ENCODE peak calls at places on chromosomes 7 and 10, in ten cellular contexts. E is glutamatergic neuron; F is pancreas; L is fibroblast of pulmonary artery; A is natural killer cell; W is CD8-positive, alpha-beta T cell; X is chondrocyte; U is AG09319; Y is body of pancreas; C is astrocyte of the spinal cord. K is an unnamed sample.

GRCh38 chr10:104527013-104527412 is 114.1 kb upstream of the SORCS3 start:
- DNase-seq in E (no peak), F (no peak), L (no peak), A (no peak), W (no peak), X (no peak), U (no peak), Y (no peak), C (no peak), K (no peak)

GRCh38 chr10:62992145-62992721 is 140.9 kb upstream of the NRBF2 start:
- DNase-seq in E (no peak), F (no peak), L (peak), A (no peak), W (no peak), X (no peak), U (no peak), Y (no peak), C (peak), K (no peak)

GRCh38 chr10:73771722-73772279 is 10.0 kb upstream of the CHCHD1 start:
- DNase-seq in E (peak), F (no peak), L (peak), A (no peak), W (peak), X (no peak), U (peak), Y (peak), C (no peak), K (no peak)

GRCh38 chr7:115306541-115306940 is 384.6 kb downstream of the MDFIC start:
- DNase-seq in E (no peak), F (no peak), L (no peak), A (no peak), W (no peak), X (no peak), U (no peak), Y (no peak), C (no peak), K (no peak)

GRCh38 chr10:28975891-28976471 is 298.7 kb downstream of the BAMBI start:
- DNase-seq in E (no peak), F (no peak), L (peak), A (no peak), W (no peak), X (no peak), U (no peak), Y (no peak), C (peak), K (no peak)

GRCh38 chr7:118185163-118185860 is 1.3 kb downstream of the LSM8 start:
- DNase-seq in E (no peak), F (no peak), L (peak), A (no peak), W (no peak), X (no peak), U (peak), Y (no peak), C (peak), K (no peak)

GRCh38 chr7:102860351-102860811 is 52.4 kb upstream of the LRRC17 start:
- DNase-seq in E (no peak), F (no peak), L (peak), A (no peak), W (no peak), X (no peak), U (peak), Y (no peak), C (peak), K (no peak)

GRCh38 chr7:143514995-143515735 is 37.5 kb downstream of the TAS2R41 start:
- DNase-seq in E (no peak), F (no peak), L (no peak), A (no peak), W (no peak), X (no peak), U (no peak), Y (no peak), C (peak), K (no peak)

GRCh38 chr10:71939861-71940474 is 24.2 kb upstream of the CHST3 start:
- DNase-seq in E (no peak), F (no peak), L (no peak), A (no peak), W (no peak), X (no peak), U (no peak), Y (no peak), C (no peak), K (no peak)

GRCh38 chr7:24933298-24933697 is 46.7 kb downstream of the OSBPL3 start:
- DNase-seq in E (no peak), F (no peak), L (no peak), A (no peak), W (no peak), X (no peak), U (no peak), Y (no peak), C (no peak), K (no peak)

GRCh38 chr7:117818241-117818640 is 55.0 kb downstream of the CTTNBP2 start:
- DNase-seq in E (no peak), F (no peak), L (no peak), A (no peak), W (no peak), X (no peak), U (no peak), Y (no peak), C (no peak), K (no peak)

GRCh38 chr10:62456611-62457101 is 82.5 kb downstream of the ZNF365 start:
- DNase-seq in E (no peak), F (no peak), L (no peak), A (no peak), W (no peak), X (no peak), U (peak), Y (no peak), C (no peak), K (no peak)

DNA sequence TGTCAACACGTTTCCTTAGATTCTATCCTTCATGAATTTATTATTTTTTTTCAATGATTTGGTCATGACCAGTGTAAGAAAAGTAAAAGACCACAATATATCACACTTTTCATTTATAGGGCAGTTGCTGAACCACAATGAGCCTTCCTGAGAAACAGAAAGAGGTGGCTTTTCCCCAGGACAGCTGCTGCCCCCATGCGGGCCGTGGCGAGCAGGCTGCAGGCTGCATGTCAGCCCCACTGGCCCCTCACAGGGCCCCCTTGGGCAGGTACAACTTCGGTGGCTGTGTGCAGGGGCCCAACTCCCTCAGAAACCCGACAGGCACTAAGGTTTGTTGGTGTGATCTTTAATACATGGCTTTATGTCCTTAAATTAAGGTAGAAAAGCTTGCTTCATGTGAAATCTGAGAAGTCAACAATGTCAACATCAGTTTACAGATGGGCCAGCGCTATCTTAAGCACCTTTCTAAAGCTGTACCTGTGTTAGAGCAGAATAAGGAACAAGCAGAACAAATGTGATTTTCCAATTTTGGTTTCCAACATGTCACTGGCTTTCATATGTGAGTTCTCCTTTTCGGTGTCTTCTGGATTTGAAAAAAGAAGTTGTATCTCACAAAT is 10.6 kb downstream of the BEND7 start:
- DNase-seq in E (peak), F (no peak), L (peak), A (no peak), W (no peak), X (no peak), U (no peak), Y (no peak), C (peak), K (no peak)
- TF ChIP-seq CTCF in E (no peak), F (no peak), L (peak), A (no peak), W (no peak), X (peak), U (no peak), Y (no peak), C (peak), K (no peak)

GRCh38 chr7:44291733-44292395 is 33.5 kb downstream of the CAMK2B start:
- DNase-seq in E (no peak), F (no peak), L (peak), A (no peak), W (no peak), X (no peak), U (no peak), Y (no peak), C (no peak), K (no peak)

GRCh38 chr7:44292418-44292817 is 33.0 kb downstream of the CAMK2B start:
- DNase-seq in E (no peak), F (no peak), L (no peak), A (no peak), W (no peak), X (no peak), U (no peak), Y (no peak), C (no peak), K (no peak)

GRCh38 chr7:44289341-44290249 is 35.8 kb downstream of the CAMK2B start:
- DNase-seq in E (no peak), F (peak), L (peak), A (peak), W (no peak), X (peak), U (no peak), Y (peak), C (no peak), K (no peak)

GRCh38 chr7:44290250-44290616 is 35.2 kb downstream of the CAMK2B start:
- DNase-seq in E (no peak), F (no peak), L (no peak), A (no peak), W (no peak), X (peak), U (no peak), Y (peak), C (no peak), K (no peak)

DNA sequence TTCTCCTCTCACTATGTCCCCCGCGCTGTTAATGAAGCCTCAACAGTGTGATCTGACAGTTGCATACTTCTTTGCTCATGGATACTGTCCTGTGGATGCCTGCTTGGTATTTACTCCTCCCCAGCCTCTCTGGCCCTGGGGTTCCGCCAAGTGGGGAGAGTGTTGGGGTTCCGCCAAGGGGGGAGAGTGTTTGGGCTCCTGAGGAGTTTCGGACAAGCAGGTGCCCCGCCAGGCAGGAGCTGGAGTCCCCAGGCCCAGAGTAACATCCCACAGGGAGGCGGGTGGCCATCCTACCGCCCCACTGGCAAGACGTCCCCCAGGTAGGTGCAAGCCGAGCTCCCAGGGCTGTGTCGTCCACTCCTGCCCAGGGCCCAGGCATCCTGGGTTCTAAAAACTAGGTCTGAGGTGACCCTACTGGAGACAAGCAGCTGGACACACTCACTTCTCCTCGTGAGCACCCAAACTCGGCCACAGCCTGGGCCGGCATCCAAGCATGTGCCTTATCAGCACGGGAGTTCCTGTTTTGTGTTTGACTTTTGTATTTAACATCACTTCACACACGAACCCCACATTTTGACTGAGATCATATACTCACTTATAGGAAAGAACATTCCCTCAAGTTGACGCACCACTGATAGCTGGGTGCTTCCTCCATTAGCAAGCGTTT is 34.2 kb downstream of the CAMK2B start:
- DNase-seq in E (no peak), F (peak), L (peak), A (peak), W (no peak), X (peak), U (no peak), Y (peak), C (peak), K (peak)
- TF ChIP-seq CTCF in E (no peak), F (no peak), L (no peak), A (no peak), W (no peak), X (no peak), U (no peak), Y (no peak), C (no peak), K (no peak)

GRCh38 chr7:12685550-12685949 is 1.9 kb upstream of the ARL4A start:
- DNase-seq in E (peak), F (no peak), L (peak), A (peak), W (no peak), X (no peak), U (no peak), Y (peak), C (peak), K (no peak)
- TF ChIP-seq CTCF in E (no peak), F (no peak), L (peak), A (peak), W (peak), X (peak), U (peak), Y (peak), C (peak), K (no peak)

GRCh38 chr10:125337510-125337909 is 177.1 kb upstream of the CTBP2 start:
- DNase-seq in E (no peak), F (no peak), L (no peak), A (no peak), W (no peak), X (no peak), U (no peak), Y (no peak), C (no peak), K (no peak)
- TF ChIP-seq CTCF in E (peak), F (no peak), L (no peak), A (no peak), W (no peak), X (no peak), U (no peak), Y (no peak), C (no peak), K (no peak)

GRCh38 chr7:104386943-104387342 is 58.5 kb downstream of the LHFPL3 start:
- DNase-seq in E (no peak), F (no peak), L (no peak), A (no peak), W (no peak), X (no peak), U (no peak), Y (no peak), C (no peak), K (no peak)

DNA sequence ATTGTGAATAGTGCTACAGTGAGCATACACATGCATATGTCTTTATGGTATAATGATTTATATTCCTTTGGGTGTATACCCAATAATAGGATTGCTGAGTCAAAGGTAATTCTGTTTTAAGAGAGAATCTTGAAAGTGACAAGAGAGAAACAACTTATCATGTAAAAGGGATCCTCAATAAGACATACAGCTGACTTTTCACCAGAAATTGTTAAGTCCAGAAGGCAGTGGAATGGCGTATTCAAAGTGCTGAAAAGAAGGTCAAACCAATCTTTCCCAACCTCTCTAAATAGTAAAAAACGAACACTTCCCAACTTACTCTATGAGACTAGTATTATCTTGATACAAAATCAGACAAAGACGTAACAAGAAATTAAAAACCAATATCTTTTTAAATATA is 59.8 kb downstream of the LHFPL3 start:
- DNase-seq in E (no peak), F (no peak), L (no peak), A (no peak), W (no peak), X (no peak), U (no peak), Y (no peak), C (no peak), K (no peak)
- TF ChIP-seq CTCF in E (no peak), F (no peak), L (no peak), A (no peak), W (no peak), X (no peak), U (no peak), Y (no peak), C (no peak), K (no peak)

GRCh38 chr10:120599202-120599724 is 142.2 kb downstream of the PLPP4 start:
- DNase-seq in E (no peak), F (no peak), L (no peak), A (no peak), W (no peak), X (no peak), U (no peak), Y (no peak), C (no peak), K (no peak)

GRCh38 chr10:120598377-120598776 is 141.3 kb downstream of the PLPP4 start:
- DNase-seq in E (peak), F (no peak), L (no peak), A (no peak), W (no peak), X (no peak), U (no peak), Y (no peak), C (no peak), K (no peak)

GRCh38 chr10:120597902-120598301 is 140.9 kb downstream of the PLPP4 start:
- DNase-seq in E (no peak), F (no peak), L (no peak), A (no peak), W (no peak), X (no peak), U (no peak), Y (no peak), C (no peak), K (no peak)

GRCh38 chr10:120601999-120602398 is 145.0 kb downstream of the PLPP4 start:
- DNase-seq in E (no peak), F (no peak), L (no peak), A (no peak), W (no peak), X (no peak), U (no peak), Y (no peak), C (no peak), K (no peak)

GRCh38 chr10:120600871-120601644 is 144.0 kb downstream of the PLPP4 start:
- DNase-seq in E (peak), F (no peak), L (peak), A (no peak), W (no peak), X (no peak), U (no peak), Y (no peak), C (peak), K (no peak)
- TF ChIP-seq CTCF in E (peak), F (no peak), L (peak), A (no peak), W (no peak), X (peak), U (peak), Y (no peak), C (peak), K (no peak)

DNA sequence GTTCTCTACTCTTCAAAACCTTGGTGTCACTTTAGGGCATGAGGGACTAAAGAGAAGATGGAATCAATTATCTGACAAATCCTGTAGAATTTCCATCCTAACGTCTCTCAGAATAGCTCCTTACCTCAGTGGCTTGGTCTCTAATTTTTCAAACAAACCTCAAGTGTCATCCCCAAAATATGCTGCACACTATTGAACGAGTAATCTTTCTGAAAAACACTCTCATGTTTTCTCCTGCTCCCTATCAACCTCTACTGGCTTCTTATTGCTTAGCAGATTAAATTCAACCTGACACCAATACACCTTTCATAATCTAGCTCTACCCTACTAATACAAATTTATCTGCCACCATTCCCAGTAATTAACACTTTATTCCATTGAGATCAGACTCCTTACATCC is 8.5 kb downstream of the CNOT4 start:
- DNase-seq in E (no peak), F (no peak), L (no peak), A (no peak), W (no peak), X (no peak), U (no peak), Y (no peak), C (no peak), K (no peak)
- TF ChIP-seq CTCF in E (no peak), F (no peak), L (no peak), A (no peak), W (no peak), X (peak), U (no peak), Y (no peak), C (no peak), K (no peak)

GRCh38 chr7:79741684-79742083 is 288.2 kb upstream of the MAGI2 start:
- DNase-seq in E (no peak), F (no peak), L (peak), A (no peak), W (no peak), X (no peak), U (no peak), Y (no peak), C (no peak), K (no peak)
- TF ChIP-seq CTCF in E (no peak), F (no peak), L (peak), A (no peak), W (no peak), X (peak), U (peak), Y (no peak), C (peak), K (no peak)

K was measured in lung.